ENCODE peak calls at places on chromosomes 6 and 20, in five cellular contexts. T is tibial nerve; N is cardiac muscle cell; J is CD4-positive, alpha-beta T cell; W is CD8-positive, alpha-beta T cell. I is an unnamed sample.

GRCh38 chr6:87722831-87723726 is 21.0 kb upstream of the AKIRIN2 start:
- DNase-seq in W (no peak), T (no peak), N (peak; percentile 95), J (no peak), I (peak; percentile 22)

GRCh38 chr20:44247131-44247571 is at the start of gene GDAP1L1:
- DNase-seq in J (no peak), T (no peak), W (no peak), N (no peak), I (peak; percentile 73)

GRCh38 chr6:31125162-31125561 is 4.9 kb upstream of the CDSN start:
- DNase-seq in N (peak; percentile 73), W (no peak), T (no peak), J (no peak), I (no peak)

GRCh38 chr6:134422426-134423231 is 104.7 kb upstream of the SGK1 start:
- DNase-seq in T (no peak), N (peak; percentile 97), J (no peak), W (no peak), I (no peak)

GRCh38 chr6:167093922-167094432 is 28.9 kb upstream of the CCR6 start:
- DNase-seq in T (no peak), J (peak; percentile 58), N (peak; percentile 6), W (peak; percentile 66), I (no peak)

GRCh38 chr6:69796081-69796626 is 656 bp downstream of the LMBRD1 start:
- DNase-seq in J (peak; percentile 18), T (no peak), W (peak; percentile 50), N (peak; percentile 41), I (peak; percentile 34)

GRCh38 chr20:276620-277495 is 13.7 kb downstream of the C20orf96 start:
- DNase-seq in W (no peak), T (no peak), J (no peak), N (no peak), I (no peak)

GRCh38 chr6:5930143-5930770 is 76.5 kb downstream of the NRN1 start:
- DNase-seq in W (no peak), N (no peak), T (no peak), J (no peak), I (no peak)

GRCh38 chr6:169949501-169950097 is 198.2 kb downstream of the ERMARD start:
- DNase-seq in T (no peak), N (no peak), W (no peak), J (no peak), I (no peak)

GRCh38 chr20:53582574-53583351 is 10.9 kb downstream of the ZNF217 start:
- DNase-seq in J (peak; percentile 31), W (peak; percentile 47), T (no peak), N (peak; percentile 95), I (no peak)

GRCh38 chr6:56866917-56867522 is 87.9 kb upstream of the BEND6 start:
- DNase-seq in T (no peak), W (no peak), N (peak; percentile 31), J (no peak), I (no peak)

GRCh38 chr6:151431336-151431735 is 20.6 kb downstream of the RMND1 start:
- DNase-seq in T (no peak), W (no peak), J (no peak), N (no peak), I (no peak)

GRCh38 chr6:48535569-48535968 is 424.6 kb upstream of the PTCHD4 start:
- DNase-seq in N (peak; percentile 81), W (no peak), J (no peak), T (no peak), I (no peak)

GRCh38 chr6:42419490-42420280 is 32.0 kb downstream of the TRERF1 start:
- DNase-seq in W (no peak), T (no peak), N (no peak), J (no peak), I (no peak)

GRCh38 chr20:64005394-64005793 is 24.5 kb downstream of the PRPF6 start:
- DNase-seq in T (no peak), W (no peak), N (no peak), J (no peak), I (no peak)

GRCh38 chr6:14910692-14911547 is 334.9 kb upstream of the JARID2 start:
- DNase-seq in T (no peak), N (peak; percentile 64), J (no peak), W (no peak), I (no peak)

GRCh38 chr6:116015560-116015959 is 45.1 kb downstream of the FRK start:
- DNase-seq in N (no peak), J (no peak), T (no peak), W (no peak), I (no peak)

GRCh38 chr6:3804981-3805380 is 44.2 kb upstream of the FAM50B start:
- DNase-seq in T (no peak), W (no peak), J (no peak), N (no peak), I (no peak)

GRCh38 chr6:7675353-7675945 is 50.5 kb upstream of the BMP6 start:
- DNase-seq in W (no peak), N (no peak), J (no peak), T (no peak), I (no peak)

GRCh38 chr20:44382641-44383040 is 27.1 kb downstream of the HNF4A start:
- DNase-seq in N (no peak), W (no peak), J (no peak), T (no peak), I (no peak)

DNA sequence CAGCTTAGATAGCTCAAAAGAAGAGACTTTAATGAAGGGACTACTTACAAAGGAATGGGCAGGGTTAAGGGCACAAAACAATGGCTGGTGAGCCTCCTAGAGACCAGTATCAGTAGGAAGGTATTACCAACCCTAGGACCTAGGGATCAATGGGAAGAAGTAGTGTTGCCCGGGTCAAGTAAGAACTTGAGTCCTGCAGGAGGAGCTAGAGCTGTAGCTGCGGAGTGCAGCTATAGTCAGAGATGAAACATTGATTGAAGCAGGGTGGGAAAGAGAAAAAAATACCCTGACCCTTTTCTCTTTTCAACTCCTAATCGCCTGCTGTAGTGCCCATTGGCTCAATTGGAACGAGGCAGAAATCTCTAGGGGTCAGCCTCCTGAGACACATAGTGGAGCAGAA is 144.0 kb downstream of the FLRT3 start:
- DNase-seq in W (no peak), J (no peak), N (no peak), T (no peak), I (no peak)
- TF ChIP-seq CTCF in W (no peak), J (no peak), N (no peak), T (no peak), I (no peak)

DNA sequence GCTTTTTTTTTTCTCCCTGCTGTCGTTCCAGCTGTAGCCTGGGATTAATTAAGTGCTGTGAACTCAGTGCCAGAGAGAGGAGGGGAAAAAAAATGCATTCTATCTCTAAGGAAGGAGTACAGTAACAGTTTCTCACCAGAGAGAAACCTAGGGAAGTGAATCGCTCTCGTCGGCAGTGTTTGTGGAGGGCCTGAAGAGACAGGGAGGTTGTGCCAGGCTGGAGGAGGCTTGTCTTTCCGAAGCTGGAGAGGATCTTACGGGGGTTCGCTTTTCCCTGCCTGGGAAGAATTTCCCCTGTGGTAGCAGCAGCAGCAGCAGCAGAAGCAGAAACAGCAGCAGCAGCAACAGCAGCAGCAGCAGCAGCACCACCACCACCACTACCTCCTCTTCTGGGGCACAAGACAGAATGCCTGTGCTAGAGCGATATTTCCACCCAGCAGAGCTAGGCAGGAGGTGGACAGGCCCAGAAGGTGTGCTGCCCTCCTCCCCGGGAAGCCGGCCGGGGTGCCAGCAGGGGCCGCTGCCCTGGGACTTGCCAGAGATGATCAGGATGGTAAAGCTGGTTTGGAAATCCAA is 186.5 kb downstream of the PDE7B start:
- DNase-seq in J (no peak), W (no peak), T (no peak), N (peak; percentile 76), I (no peak)
- TF ChIP-seq CTCF in J (no peak), W (no peak), T (no peak), N (peak; percentile 50), I (no peak)

GRCh38 chr6:11819486-11819885 is 40.9 kb upstream of the ADTRP start:
- DNase-seq in T (no peak), W (no peak), J (no peak), N (no peak), I (no peak)

GRCh38 chr6:11824986-11825385 is 46.4 kb upstream of the ADTRP start:
- DNase-seq in W (no peak), N (peak; percentile 21), J (no peak), T (no peak), I (no peak)

GRCh38 chr6:11828185-11828897 is 49.7 kb upstream of the ADTRP start:
- DNase-seq in J (no peak), T (no peak), N (no peak), W (no peak), I (no peak)

GRCh38 chr6:11826779-11827178 is 48.2 kb upstream of the ADTRP start:
- DNase-seq in N (no peak), J (no peak), T (no peak), W (no peak), I (no peak)

DNA sequence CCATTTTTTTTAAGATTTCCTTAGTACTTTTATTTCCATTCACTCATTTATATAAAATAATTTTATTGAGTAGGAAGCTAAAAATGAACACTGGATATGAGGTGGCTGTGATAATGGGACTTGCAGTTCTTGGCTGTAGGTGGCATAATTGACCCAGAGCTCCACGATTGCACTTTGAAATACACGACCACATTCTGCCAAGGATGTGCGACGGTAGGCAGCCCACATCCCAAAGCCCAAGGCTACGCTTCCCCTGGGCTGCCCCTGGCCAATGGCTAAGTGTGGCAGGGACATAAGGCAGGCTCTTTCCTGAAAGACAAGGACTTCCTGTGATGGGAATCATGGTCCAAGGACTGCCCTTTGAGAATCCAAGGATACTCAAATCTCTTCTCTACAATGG is 43.7 kb upstream of the ADTRP start:
- DNase-seq in J (no peak), W (no peak), T (no peak), N (no peak), I (no peak)
- TF ChIP-seq CTCF in J (no peak), W (no peak), T (no peak), N (no peak), I (no peak)

GRCh38 chr20:32610897-32611218 is 25.7 kb upstream of the NOL4L start:
- DNase-seq in J (no peak), T (no peak), N (no peak), W (no peak), I (no peak)
- TF ChIP-seq CTCF in J (no peak), T (no peak), N (no peak), W (no peak), I (no peak)

GRCh38 chr20:10536531-10536930 is 101.4 kb downstream of the SLX4IP start:
- DNase-seq in W (peak; percentile 9), J (peak; percentile 13), N (peak; percentile 60), T (no peak), I (no peak)
- TF ChIP-seq CTCF in W (no peak), J (peak; percentile 24), N (peak; percentile 51), T (peak; percentile 19), I (no peak)

I was measured in dorsolateral prefrontal cortex.